ENCODE peak calls at places on chromosomes 1 and 21, in eight cellular contexts. One of them, this sample, is unnamed.

GRCh38 chr1:159989581-159989980 is 35.5 kb upstream of the SLAMF9 start:
- DNase-seq in GM23248: peak; percentile 36
- DNase-seq in HTR-8/SVneo: no peak
- DNase-seq in epithelial cell of esophagus: peak; percentile 36
- DNase-seq in hippocampal formation: no peak
- DNase-seq in head of caudate nucleus: no peak
- DNase-seq in T-helper 1 cell: no peak
- DNase-seq in brain microvascular endothelial cell: no peak
- DNase-seq in this sample: no peak

GRCh38 chr1:115829023-115829674 is 11.8 kb downstream of the NHLH2 start:
- DNase-seq in epithelial cell of esophagus: peak; percentile 96
- DNase-seq in hippocampal formation: no peak
- DNase-seq in HTR-8/SVneo: no peak
- DNase-seq in GM23248: peak; percentile 97
- DNase-seq in head of caudate nucleus: peak; percentile 65
- DNase-seq in T-helper 1 cell: no peak
- DNase-seq in brain microvascular endothelial cell: peak; percentile 78
- DNase-seq in this sample: no peak

GRCh38 chr1:9279172-9279840 is 13.4 kb upstream of the SPSB1 start:
- DNase-seq in T-helper 1 cell: no peak
- DNase-seq in hippocampal formation: no peak
- DNase-seq in brain microvascular endothelial cell: no peak
- DNase-seq in head of caudate nucleus: no peak
- DNase-seq in epithelial cell of esophagus: no peak
- DNase-seq in HTR-8/SVneo: no peak
- DNase-seq in GM23248: peak; percentile 40
- DNase-seq in this sample: no peak

GRCh38 chr1:211581521-211581920 is 2.6 kb upstream of the SLC30A1 start:
- DNase-seq in epithelial cell of esophagus: peak; percentile 9
- DNase-seq in head of caudate nucleus: no peak
- DNase-seq in hippocampal formation: no peak
- DNase-seq in GM23248: peak; percentile 92
- DNase-seq in T-helper 1 cell: no peak
- DNase-seq in brain microvascular endothelial cell: no peak
- DNase-seq in HTR-8/SVneo: no peak
- DNase-seq in this sample: no peak

GRCh38 chr21:37264808-37265207 is 2.3 kb downstream of the VPS26C start:
- DNase-seq in epithelial cell of esophagus: peak; percentile 44
- DNase-seq in head of caudate nucleus: no peak
- DNase-seq in T-helper 1 cell: no peak
- DNase-seq in hippocampal formation: no peak
- DNase-seq in brain microvascular endothelial cell: no peak
- DNase-seq in HTR-8/SVneo: no peak
- DNase-seq in GM23248: peak; percentile 23
- DNase-seq in this sample: no peak

GRCh38 chr1:34479731-34480130 is 275.1 kb upstream of the GJB5 start:
- DNase-seq in hippocampal formation: no peak
- DNase-seq in GM23248: no peak
- DNase-seq in T-helper 1 cell: no peak
- DNase-seq in brain microvascular endothelial cell: no peak
- DNase-seq in HTR-8/SVneo: no peak
- DNase-seq in head of caudate nucleus: no peak
- DNase-seq in epithelial cell of esophagus: no peak
- DNase-seq in this sample: no peak

GRCh38 chr1:54137532-54138061 is 15.2 kb downstream of the CDCP2 start:
- DNase-seq in T-helper 1 cell: no peak
- DNase-seq in brain microvascular endothelial cell: peak; percentile 44
- DNase-seq in hippocampal formation: no peak
- DNase-seq in GM23248: peak; percentile 55
- DNase-seq in HTR-8/SVneo: no peak
- DNase-seq in head of caudate nucleus: no peak
- DNase-seq in epithelial cell of esophagus: no peak
- DNase-seq in this sample: no peak

GRCh38 chr1:2894381-2895041 is 93.0 kb upstream of the TTC34 start:
- DNase-seq in HTR-8/SVneo: no peak
- DNase-seq in T-helper 1 cell: peak; percentile 8
- DNase-seq in head of caudate nucleus: no peak
- DNase-seq in epithelial cell of esophagus: no peak
- DNase-seq in brain microvascular endothelial cell: no peak
- DNase-seq in hippocampal formation: no peak
- DNase-seq in GM23248: no peak
- DNase-seq in this sample: peak; percentile 9

GRCh38 chr1:92965003-92965402 is 3.7 kb upstream of the DIPK1A start:
- DNase-seq in HTR-8/SVneo: no peak
- DNase-seq in head of caudate nucleus: no peak
- DNase-seq in GM23248: no peak
- DNase-seq in hippocampal formation: no peak
- DNase-seq in brain microvascular endothelial cell: no peak
- DNase-seq in T-helper 1 cell: peak; percentile 47
- DNase-seq in epithelial cell of esophagus: no peak
- DNase-seq in this sample: peak; percentile 25

GRCh38 chr1:237677979-237678378 is 212.7 kb downstream of the ZP4 start:
- DNase-seq in hippocampal formation: no peak
- DNase-seq in GM23248: peak; percentile 31
- DNase-seq in T-helper 1 cell: no peak
- DNase-seq in HTR-8/SVneo: peak; percentile 28
- DNase-seq in epithelial cell of esophagus: peak; percentile 48
- DNase-seq in brain microvascular endothelial cell: peak; percentile 40
- DNase-seq in head of caudate nucleus: no peak
- DNase-seq in this sample: no peak

GRCh38 chr21:38945536-38946245 is 140.0 kb downstream of the ETS2 start:
- DNase-seq in hippocampal formation: no peak
- DNase-seq in GM23248: no peak
- DNase-seq in brain microvascular endothelial cell: peak; percentile 75
- DNase-seq in head of caudate nucleus: no peak
- DNase-seq in epithelial cell of esophagus: no peak
- DNase-seq in HTR-8/SVneo: no peak
- DNase-seq in T-helper 1 cell: no peak
- DNase-seq in this sample: no peak

GRCh38 chr1:2277741-2278488 is 49.8 kb downstream of the SKI start:
- DNase-seq in GM23248: peak; percentile 63
- DNase-seq in HTR-8/SVneo: no peak
- DNase-seq in head of caudate nucleus: no peak
- DNase-seq in T-helper 1 cell: no peak
- DNase-seq in epithelial cell of esophagus: peak; percentile 59
- DNase-seq in brain microvascular endothelial cell: no peak
- DNase-seq in hippocampal formation: no peak
- DNase-seq in this sample: no peak

GRCh38 chr1:211206981-211207380 is 52.2 kb upstream of the RCOR3 start:
- DNase-seq in brain microvascular endothelial cell: no peak
- DNase-seq in hippocampal formation: no peak
- DNase-seq in epithelial cell of esophagus: no peak
- DNase-seq in GM23248: no peak
- DNase-seq in T-helper 1 cell: no peak
- DNase-seq in HTR-8/SVneo: no peak
- DNase-seq in head of caudate nucleus: no peak
- DNase-seq in this sample: no peak

GRCh38 chr1:85283475-85284199 is 7.2 kb upstream of the BCL10 start:
- DNase-seq in HTR-8/SVneo: no peak
- DNase-seq in T-helper 1 cell: no peak
- DNase-seq in brain microvascular endothelial cell: no peak
- DNase-seq in hippocampal formation: no peak
- DNase-seq in epithelial cell of esophagus: peak; percentile 29
- DNase-seq in GM23248: no peak
- DNase-seq in head of caudate nucleus: peak; percentile 21
- DNase-seq in this sample: no peak

GRCh38 chr1:111990026-111990877 is 784 bp upstream of the KCND3 start:
- DNase-seq in GM23248: peak; percentile 41
- DNase-seq in epithelial cell of esophagus: peak; percentile 15
- DNase-seq in hippocampal formation: no peak
- DNase-seq in brain microvascular endothelial cell: no peak
- DNase-seq in T-helper 1 cell: no peak
- DNase-seq in head of caudate nucleus: peak; percentile 47
- DNase-seq in HTR-8/SVneo: no peak
- DNase-seq in this sample: no peak

GRCh38 chr1:217540321-217540720 is 90.6 kb downstream of the GPATCH2 start:
- DNase-seq in epithelial cell of esophagus: no peak
- DNase-seq in T-helper 1 cell: no peak
- DNase-seq in head of caudate nucleus: no peak
- DNase-seq in brain microvascular endothelial cell: no peak
- DNase-seq in GM23248: no peak
- DNase-seq in HTR-8/SVneo: no peak
- DNase-seq in hippocampal formation: no peak
- DNase-seq in this sample: no peak

GRCh38 chr1:236864211-236864610 is 69.1 kb downstream of the MTR start:
- DNase-seq in GM23248: no peak
- DNase-seq in HTR-8/SVneo: no peak
- DNase-seq in head of caudate nucleus: no peak
- DNase-seq in T-helper 1 cell: no peak
- DNase-seq in epithelial cell of esophagus: no peak
- DNase-seq in brain microvascular endothelial cell: no peak
- DNase-seq in hippocampal formation: no peak
- DNase-seq in this sample: no peak

GRCh38 chr1:187474266-187474665 is 645.5 kb downstream of the PLA2G4A start:
- DNase-seq in hippocampal formation: no peak
- DNase-seq in GM23248: peak; percentile 72
- DNase-seq in head of caudate nucleus: no peak
- DNase-seq in HTR-8/SVneo: no peak
- DNase-seq in brain microvascular endothelial cell: peak; percentile 12
- DNase-seq in epithelial cell of esophagus: peak; percentile 43
- DNase-seq in T-helper 1 cell: no peak
- DNase-seq in this sample: no peak

GRCh38 chr1:27102707-27103468 is 52.0 kb downstream of the SLC9A1 start:
- DNase-seq in HTR-8/SVneo: peak; percentile 83
- DNase-seq in head of caudate nucleus: peak; percentile 83
- DNase-seq in T-helper 1 cell: peak; percentile 75
- DNase-seq in brain microvascular endothelial cell: peak; percentile 54
- DNase-seq in epithelial cell of esophagus: peak; percentile 59
- DNase-seq in hippocampal formation: peak; percentile 55
- DNase-seq in GM23248: peak; percentile 72
- DNase-seq in this sample: peak; percentile 58

GRCh38 chr21:43588957-43589356 is 70.3 kb downstream of the HSF2BP start:
- DNase-seq in HTR-8/SVneo: no peak
- DNase-seq in head of caudate nucleus: no peak
- DNase-seq in epithelial cell of esophagus: no peak
- DNase-seq in brain microvascular endothelial cell: no peak
- DNase-seq in GM23248: no peak
- DNase-seq in T-helper 1 cell: no peak
- DNase-seq in hippocampal formation: no peak
- DNase-seq in this sample: no peak

GRCh38 chr1:112140743-112141142 is 151.3 kb upstream of the KCND3 start:
- DNase-seq in GM23248: no peak
- DNase-seq in brain microvascular endothelial cell: no peak
- DNase-seq in hippocampal formation: no peak
- DNase-seq in HTR-8/SVneo: no peak
- DNase-seq in epithelial cell of esophagus: no peak
- DNase-seq in T-helper 1 cell: no peak
- DNase-seq in head of caudate nucleus: no peak
- DNase-seq in this sample: no peak

GRCh38 chr1:212586429-212587303 is 21.9 kb upstream of the ATF3 start:
- DNase-seq in T-helper 1 cell: no peak
- DNase-seq in epithelial cell of esophagus: no peak
- DNase-seq in GM23248: no peak
- DNase-seq in head of caudate nucleus: no peak
- DNase-seq in hippocampal formation: no peak
- DNase-seq in HTR-8/SVneo: no peak
- DNase-seq in brain microvascular endothelial cell: no peak
- DNase-seq in this sample: no peak

GRCh38 chr21:33117268-33117888 is 47.4 kb downstream of the OLIG1 start:
- DNase-seq in HTR-8/SVneo: no peak
- DNase-seq in head of caudate nucleus: peak; percentile 37
- DNase-seq in GM23248: no peak
- DNase-seq in epithelial cell of esophagus: no peak
- DNase-seq in hippocampal formation: peak; percentile 76
- DNase-seq in brain microvascular endothelial cell: no peak
- DNase-seq in T-helper 1 cell: no peak
- DNase-seq in this sample: no peak

GRCh38 chr1:156870734-156871133 is 10.1 kb downstream of the NTRK1 start:
- DNase-seq in head of caudate nucleus: no peak
- DNase-seq in HTR-8/SVneo: peak; percentile 64
- DNase-seq in brain microvascular endothelial cell: peak; percentile 76
- DNase-seq in hippocampal formation: no peak
- DNase-seq in GM23248: peak; percentile 95
- DNase-seq in T-helper 1 cell: no peak
- DNase-seq in epithelial cell of esophagus: peak; percentile 93
- DNase-seq in this sample: no peak

GRCh38 chr1:205800973-205801703 is 11.9 kb downstream of the SLC41A1 start:
- DNase-seq in HTR-8/SVneo: no peak
- DNase-seq in GM23248: no peak
- DNase-seq in head of caudate nucleus: no peak
- DNase-seq in T-helper 1 cell: no peak
- DNase-seq in hippocampal formation: no peak
- DNase-seq in epithelial cell of esophagus: no peak
- DNase-seq in brain microvascular endothelial cell: no peak
- DNase-seq in this sample: no peak

GRCh38 chr1:180962178-180962577 is 49.5 kb downstream of the KIAA1614 start:
- DNase-seq in T-helper 1 cell: no peak
- DNase-seq in hippocampal formation: no peak
- DNase-seq in brain microvascular endothelial cell: no peak
- DNase-seq in head of caudate nucleus: peak; percentile 30
- DNase-seq in epithelial cell of esophagus: peak; percentile 58
- DNase-seq in GM23248: peak; percentile 43
- DNase-seq in HTR-8/SVneo: no peak
- DNase-seq in this sample: no peak

GRCh38 chr1:145974721-145975120 is 10.2 kb downstream of the POLR3GL start:
- DNase-seq in T-helper 1 cell: no peak
- DNase-seq in epithelial cell of esophagus: no peak
- DNase-seq in head of caudate nucleus: no peak
- DNase-seq in HTR-8/SVneo: no peak
- DNase-seq in brain microvascular endothelial cell: no peak
- DNase-seq in GM23248: no peak
- DNase-seq in hippocampal formation: no peak
- DNase-seq in this sample: no peak

GRCh38 chr1:27773732-27774445 is 870 bp downstream of the STX12 start:
- DNase-seq in GM23248: peak; percentile 60
- DNase-seq in head of caudate nucleus: no peak
- DNase-seq in epithelial cell of esophagus: peak; percentile 57
- DNase-seq in brain microvascular endothelial cell: peak; percentile 6
- DNase-seq in T-helper 1 cell: no peak
- DNase-seq in hippocampal formation: no peak
- DNase-seq in HTR-8/SVneo: peak; percentile 9
- DNase-seq in this sample: no peak

GRCh38 chr1:226120398-226120797 is 57.9 kb downstream of the H3-3A start:
- DNase-seq in T-helper 1 cell: no peak
- DNase-seq in HTR-8/SVneo: no peak
- DNase-seq in epithelial cell of esophagus: no peak
- DNase-seq in brain microvascular endothelial cell: no peak
- DNase-seq in head of caudate nucleus: no peak
- DNase-seq in GM23248: no peak
- DNase-seq in hippocampal formation: no peak
- DNase-seq in this sample: no peak